ENCODE peak calls at places on chromosomes 1 and 21, in ten cellular contexts. T, G, W, K, L, D, A, M, I and Y are unnamed samples.

GRCh38 chr1:167107456-167107855 is 13.6 kb downstream of the STYXL2 start:
- DNase-seq in A (no peak), M (no peak), G (no peak), I (no peak), D (no peak), K (no peak), T (no peak), L (no peak), W (no peak), Y (peak)

GRCh38 chr1:154430903-154431302 is 25.8 kb downstream of the IL6R start:
- DNase-seq in M (no peak), T (no peak), G (no peak), K (no peak), A (no peak), W (no peak), L (no peak), D (no peak), I (no peak), Y (peak)

GRCh38 chr1:48048064-48048463 is 50.9 kb upstream of the TRABD2B start:
- DNase-seq in A (no peak), K (no peak), G (no peak), L (no peak), W (no peak), D (no peak), T (no peak), I (no peak), M (peak), Y (peak)

GRCh38 chr21:45766501-45766900 is 123.0 kb downstream of the PCBP3 start:
- DNase-seq in W (no peak), T (no peak), I (no peak), M (no peak), A (no peak), G (no peak), K (no peak), L (no peak), D (no peak), Y (no peak)

GRCh38 chr1:184958554-184959353 is 15.6 kb downstream of the NIBAN1 start:
- DNase-seq in L (no peak), G (no peak), K (no peak), A (no peak), M (no peak), W (no peak), T (no peak), I (no peak), D (no peak), Y (no peak)

GRCh38 chr21:37220433-37220980 is 46.6 kb downstream of the VPS26C start:
- DNase-seq in L (no peak), D (no peak), T (no peak), A (peak), I (no peak), W (no peak), K (no peak), G (peak), M (no peak), Y (peak)

GRCh38 chr1:229379901-229380300 is 37.1 kb upstream of the CCSAP start:
- DNase-seq in T (no peak), K (no peak), L (no peak), W (no peak), D (no peak), I (no peak), G (peak), A (no peak), M (no peak), Y (no peak)

GRCh38 chr21:45093064-45093532 is 18.7 kb downstream of the ADARB1 start:
- DNase-seq in K (no peak), M (peak), A (peak), I (peak), G (no peak), D (no peak), L (no peak), W (no peak), T (no peak), Y (no peak)

GRCh38 chr21:37478821-37479220 is 112.2 kb downstream of the DYRK1A start:
- DNase-seq in T (no peak), W (no peak), K (no peak), A (no peak), L (no peak), D (no peak), M (no peak), G (no peak), I (no peak), Y (no peak)

GRCh38 chr1:238336531-238336930 is 445.8 kb upstream of the ZP4 start:
- DNase-seq in A (no peak), I (no peak), G (no peak), T (no peak), L (no peak), K (no peak), D (no peak), W (no peak), M (no peak), Y (peak)

GRCh38 chr21:34771512-34772028 is 102.8 kb downstream of the CLIC6 start:
- DNase-seq in W (no peak), M (no peak), G (no peak), K (peak), D (no peak), A (no peak), I (no peak), T (no peak), L (no peak), Y (peak)

GRCh38 chr1:55039342-55040082 is at the start of gene PCSK9:
- DNase-seq in G (peak), L (peak), D (peak), W (no peak), I (peak), M (no peak), T (no peak), K (no peak), A (no peak), Y (peak)

GRCh38 chr1:65836686-65837085 is 44.0 kb downstream of the PDE4B start:
- DNase-seq in K (no peak), D (no peak), I (no peak), M (no peak), G (no peak), T (no peak), L (no peak), A (no peak), W (no peak), Y (no peak)

GRCh38 chr1:84450916-84451315 is 28.1 kb upstream of the RPF1 start:
- DNase-seq in D (no peak), K (no peak), L (no peak), T (no peak), G (no peak), A (no peak), W (no peak), I (no peak), M (no peak), Y (peak)

GRCh38 chr1:229003233-229004031 is 267.5 kb upstream of the RAB4A start:
- DNase-seq in K (no peak), D (no peak), A (no peak), W (no peak), G (no peak), T (no peak), M (no peak), L (no peak), I (no peak), Y (no peak)

GRCh38 chr1:172449585-172450523 is 6.0 kb upstream of the PIGC start:
- DNase-seq in A (peak), D (peak), L (peak), I (peak), G (peak), K (peak), W (peak), M (peak), T (peak), Y (peak)

GRCh38 chr1:118113261-118113660 is 71.8 kb downstream of the SPAG17 start:
- DNase-seq in M (no peak), K (no peak), W (no peak), L (no peak), T (no peak), A (no peak), D (no peak), G (no peak), I (no peak), Y (peak)

GRCh38 chr1:157963713-157964112 is 29.7 kb upstream of the KIRREL1 start:
- DNase-seq in D (peak), A (peak), L (peak), I (peak), W (peak), T (peak), G (peak), K (peak), M (peak), Y (peak)

GRCh38 chr1:16026723-16027484 is 5.1 kb downstream of the CLCNKA start:
- DNase-seq in A (peak), K (no peak), T (no peak), W (no peak), M (no peak), D (peak), I (no peak), L (no peak), G (peak), Y (no peak)

GRCh38 chr1:210908257-210908656 is 225.7 kb downstream of the KCNH1 start:
- DNase-seq in W (no peak), A (no peak), K (no peak), G (peak), T (no peak), M (no peak), L (no peak), D (no peak), I (no peak), Y (no peak)

GRCh38 chr1:45569962-45570581 is 13.8 kb upstream of the NASP start:
- DNase-seq in I (peak), D (peak), M (peak), T (peak), L (peak), W (peak), A (peak), K (peak), G (peak), Y (peak)

GRCh38 chr1:2135425-2135824 is 59.1 kb downstream of the FAAP20 start:
- DNase-seq in G (no peak), T (no peak), A (no peak), W (no peak), K (no peak), D (peak), L (no peak), M (peak), I (no peak), Y (peak)

GRCh38 chr1:33346921-33347649 is 26.2 kb upstream of the A3GALT2 start:
- DNase-seq in A (no peak), D (no peak), G (no peak), K (peak), W (no peak), M (peak), T (no peak), I (no peak), L (peak), Y (peak)

GRCh38 chr1:8787218-8787617 is 30.2 kb downstream of the RERE start:
- DNase-seq in T (no peak), L (no peak), I (no peak), A (no peak), W (no peak), M (no peak), K (no peak), G (no peak), D (no peak), Y (no peak)

GRCh38 chr1:10433790-10434189 is 3.6 kb downstream of the CENPS start:
- DNase-seq in D (no peak), L (no peak), W (no peak), A (no peak), T (no peak), G (no peak), M (no peak), I (no peak), K (no peak), Y (no peak)

GRCh38 chr1:24688621-24689195 is 45.6 kb downstream of the SRRM1 start:
- DNase-seq in K (peak), D (peak), T (peak), L (peak), W (peak), A (peak), G (peak), M (peak), I (peak), Y (peak)

GRCh38 chr1:55155522-55155921 is 59.6 kb downstream of the USP24 start:
- DNase-seq in K (no peak), L (peak), T (peak), I (no peak), A (no peak), W (no peak), G (no peak), M (peak), D (no peak), Y (peak)

GRCh38 chr1:111139234-111139955 is 498 bp downstream of the DRAM2 start:
- DNase-seq in T (no peak), I (no peak), L (peak), A (peak), K (peak), M (peak), W (peak), G (peak), D (no peak), Y (peak)

GRCh38 chr1:114510235-114511047 is 562 bp downstream of the TRIM33 start:
- DNase-seq in D (peak), I (peak), M (peak), K (peak), T (peak), W (peak), A (peak), L (peak), G (peak), Y (peak)

GRCh38 chr1:84721152-84721551 is 30.9 kb upstream of the SSX2IP start:
- DNase-seq in G (no peak), A (no peak), M (no peak), T (no peak), W (no peak), K (no peak), L (no peak), D (no peak), I (no peak), Y (peak)

GRCh38 chr1:13801711-13802486 is 101.9 kb downstream of the PRDM2 start:
- DNase-seq in M (no peak), L (peak), K (no peak), D (no peak), A (no peak), G (no peak), I (no peak), T (no peak), W (no peak), Y (peak)

GRCh38 chr1:151887028-151887427 is 22.3 kb downstream of the THEM4 start:
- DNase-seq in D (no peak), A (no peak), I (no peak), K (no peak), T (no peak), M (no peak), G (no peak), L (no peak), W (no peak), Y (peak)

GRCh38 chr1:91345395-91346005 is 59.1 kb downstream of the HFM1 start:
- DNase-seq in L (no peak), M (no peak), K (no peak), W (no peak), D (no peak), G (no peak), T (no peak), A (no peak), I (no peak), Y (no peak)

GRCh38 chr1:230708631-230709580 is 5.0 kb downstream of the AGT start:
- DNase-seq in L (peak), I (no peak), M (peak), K (no peak), D (no peak), W (no peak), T (no peak), A (no peak), G (no peak), Y (peak)